ENCODE peak calls at places on chromosomes 3 and 15, in ten cellular contexts. V is NCI-H187; W is GM06990; Z is breast epithelium; A is memory B cell; X is sciatic nerve; D is GM13976; F is GM18507; Y is stimulated activated CD8-positive, alpha-beta memory T cell treated with anti-CD3 and anti-CD28 coated beads, Interleukin-15, amount 100 ng/mL, for 1 hour; I is posterior vena cava. J is an unnamed sample.
A peak's percentile ranks its signal among the peaks of the same experiment; 100 is the strongest.

GRCh38 chr15:90038639-90039095 is 37.5 kb downstream of the ZNF710 start:
- DNase-seq in I (peak; percentile 11), X (no peak), F (no peak), A (no peak), Z (no peak), V (no peak), W (no peak), Y (no peak), D (no peak), J (no peak)

GRCh38 chr15:27059610-27060202 is 88.7 kb downstream of the GABRG3 start:
- DNase-seq in V (peak; percentile 31), Z (no peak), A (no peak), D (peak; percentile 37), W (no peak), F (no peak), Y (no peak), X (no peak), I (no peak), J (no peak)

GRCh38 chr15:57586661-57587404 is 4.9 kb upstream of the MYZAP start:
- DNase-seq in X (no peak), Z (no peak), Y (no peak), I (no peak), A (peak; percentile 41), V (no peak), D (no peak), W (peak; percentile 28), F (no peak), J (no peak)

GRCh38 chr3:60125686-60126085 is 1075.9 kb upstream of the CFAP20DC start:
- DNase-seq in I (no peak), W (no peak), Z (no peak), X (no peak), F (no peak), Y (no peak), V (no peak), D (no peak), A (no peak), J (no peak)

GRCh38 chr3:49533031-49533430 is 21.2 kb upstream of the BSN start:
- DNase-seq in W (no peak), A (no peak), I (no peak), Z (no peak), X (no peak), F (no peak), V (no peak), Y (no peak), D (no peak), J (no peak)

GRCh38 chr3:191972714-191973398 is 511.9 kb downstream of the PYDC2 start:
- DNase-seq in Z (no peak), V (no peak), F (no peak), X (no peak), A (no peak), Y (no peak), W (no peak), I (no peak), D (no peak), J (no peak)

GRCh38 chr3:14175383-14176037 is 2.9 kb downstream of the XPC start:
- DNase-seq in I (no peak), X (no peak), W (peak; percentile 18), F (no peak), A (peak; percentile 21), V (no peak), D (no peak), Z (no peak), Y (peak; percentile 20), J (no peak)

GRCh38 chr3:9870978-9871377 is 9.1 kb downstream of the CIDEC start:
- DNase-seq in V (no peak), D (no peak), Z (no peak), F (no peak), W (no peak), I (no peak), X (no peak), A (no peak), Y (no peak), J (no peak)

GRCh38 chr3:192514754-192515660 is 212.3 kb downstream of the FGF12 start:
- DNase-seq in Z (no peak), Y (no peak), I (peak; percentile 75), D (no peak), W (peak; percentile 11), X (no peak), V (peak; percentile 76), A (peak; percentile 2), F (no peak), J (no peak)

GRCh38 chr15:70597056-70597603 is 166.2 kb downstream of the UACA start:
- DNase-seq in V (no peak), I (no peak), D (no peak), W (no peak), X (no peak), Z (peak; percentile 40), A (no peak), Y (no peak), F (no peak), J (no peak)

GRCh38 chr15:25186906-25187645 is 232.3 kb downstream of the SNRPN start:
- DNase-seq in A (no peak), I (peak; percentile 48), F (no peak), Z (no peak), D (no peak), V (no peak), X (no peak), Y (no peak), W (no peak), J (no peak)

GRCh38 chr3:43298761-43299160 is 12.4 kb downstream of the SNRK start:
- DNase-seq in D (no peak), F (no peak), A (no peak), V (no peak), W (no peak), Y (no peak), Z (no peak), X (no peak), I (no peak), J (no peak)

GRCh38 chr15:28243901-28244300 is 78.1 kb downstream of the HERC2 start:
- DNase-seq in Y (no peak), X (no peak), I (no peak), W (no peak), D (no peak), F (no peak), A (no peak), Z (no peak), V (no peak), J (no peak)

GRCh38 chr3:107216711-107217110 is 160.5 kb upstream of the CCDC54 start:
- DNase-seq in F (no peak), A (no peak), W (no peak), Y (no peak), Z (no peak), I (peak; percentile 81), V (no peak), D (no peak), X (no peak), J (no peak)

GRCh38 chr15:95325763-95326688 is 1004.5 kb upstream of the NR2F2 start:
- DNase-seq in D (no peak), Z (no peak), I (no peak), X (peak; percentile 63), Y (no peak), F (no peak), V (no peak), A (no peak), W (no peak), J (no peak)

GRCh38 chr3:140568842-140569520 is 108.9 kb upstream of the TRIM42 start:
- DNase-seq in W (no peak), Z (peak; percentile 27), D (no peak), A (no peak), X (peak; percentile 72), F (no peak), I (no peak), Y (no peak), V (no peak), J (no peak)

GRCh38 chr15:77537006-77537405 is 95.7 kb downstream of the LINGO1 start:
- DNase-seq in W (no peak), A (no peak), X (peak; percentile 25), Y (no peak), I (peak; percentile 56), V (no peak), F (no peak), D (no peak), Z (no peak), J (no peak)

GRCh38 chr3:197736010-197736490 is 654 bp downstream of the RUBCN start:
- DNase-seq in A (peak; percentile 35), Z (no peak), Y (peak; percentile 10), F (no peak), I (no peak), X (no peak), V (peak; percentile 17), D (peak; percentile 68), W (peak; percentile 70), J (peak; percentile 49)

GRCh38 chr3:128991355-128991895 is 2.5 kb downstream of the CFAP92 start:
- DNase-seq in V (no peak), W (no peak), I (no peak), Y (no peak), Z (no peak), X (no peak), D (no peak), A (no peak), F (no peak), J (no peak)

GRCh38 chr15:80404719-80405553 is 754 bp downstream of the ARNT2 start:
- DNase-seq in I (no peak), V (no peak), A (no peak), F (no peak), W (no peak), D (peak; percentile 48), Z (no peak), Y (no peak), X (peak; percentile 59), J (peak; percentile 13)

GRCh38 chr15:98954411-98954810 is 53.2 kb downstream of the PGPEP1L start:
- DNase-seq in I (peak; percentile 91), D (no peak), Z (peak; percentile 94), V (no peak), A (no peak), W (no peak), Y (no peak), X (peak; percentile 79), F (no peak), J (no peak)

GRCh38 chr3:104396974-104397669 is 969.6 kb upstream of the ALCAM start:
- DNase-seq in D (no peak), W (no peak), I (no peak), V (no peak), X (no peak), F (no peak), Z (no peak), Y (no peak), A (no peak), J (no peak)

GRCh38 chr15:52066842-52067544 is 45.6 kb downstream of the BCL2L10 start:
- DNase-seq in V (no peak), W (no peak), A (no peak), X (no peak), D (no peak), I (no peak), Z (no peak), Y (no peak), F (no peak), J (no peak)

GRCh38 chr15:58462973-58463663 is 31.3 kb downstream of the LIPC start:
- DNase-seq in F (no peak), X (no peak), Z (no peak), I (no peak), A (no peak), W (no peak), D (no peak), Y (no peak), V (peak; percentile 23), J (no peak)